ENCODE peak calls at places on chromosomes 13 and 19, in six cellular contexts. N is GM23248; K is osteoblast; R is CD8-positive, alpha-beta T cell; V is lung; D is left ventricle myocardium inferior. F is an unnamed sample.

GRCh38 chr13:109427148-109427547 is 359.2 kb downstream of the IRS2 start:
- DNase-seq in R (no peak), K (no peak), N (peak; percentile 16), V (no peak), D (no peak), F (no peak)

GRCh38 chr13:74273591-74273990 is 139.4 kb upstream of the KLF12 start:
- DNase-seq in N (peak; percentile 2), D (no peak), R (no peak), K (no peak), V (no peak), F (no peak)

GRCh38 chr19:4991538-4991937 is 22.6 kb downstream of the KDM4B start:
- DNase-seq in N (no peak), D (no peak), R (no peak), K (no peak), V (no peak), F (no peak)

GRCh38 chr13:113897161-113897560 is 33.3 kb upstream of the GAS6 start:
- DNase-seq in D (no peak), V (peak; percentile 27), K (peak; percentile 96), R (no peak), N (peak; percentile 98), F (peak; percentile 2)

GRCh38 chr13:40102854-40103253 is 447.4 kb downstream of the COG6 start:
- DNase-seq in N (peak; percentile 96), D (no peak), R (peak; percentile 18), V (no peak), K (peak; percentile 55), F (no peak)

GRCh38 chr19:41376241-41376997 is at the start of gene TMEM91:
- DNase-seq in V (peak; percentile 59), R (no peak), D (peak; percentile 33), K (peak; percentile 88), N (peak; percentile 63), F (no peak)

GRCh38 chr13:46170687-46171086 is 11.3 kb downstream of the LCP1 start:
- DNase-seq in R (peak; percentile 36), V (no peak), K (no peak), D (no peak), N (no peak), F (no peak)

GRCh38 chr13:73060251-73061160 is 1.7 kb downstream of the KLF5 start:
- DNase-seq in V (no peak), D (no peak), R (no peak), N (peak; percentile 90), K (peak; percentile 94), F (no peak)

GRCh38 chr19:4649392-4650094 is 10.2 kb downstream of the TNFAIP8L1 start:
- DNase-seq in R (no peak), D (no peak), V (no peak), N (no peak), K (peak; percentile 32), F (no peak)

DNA sequence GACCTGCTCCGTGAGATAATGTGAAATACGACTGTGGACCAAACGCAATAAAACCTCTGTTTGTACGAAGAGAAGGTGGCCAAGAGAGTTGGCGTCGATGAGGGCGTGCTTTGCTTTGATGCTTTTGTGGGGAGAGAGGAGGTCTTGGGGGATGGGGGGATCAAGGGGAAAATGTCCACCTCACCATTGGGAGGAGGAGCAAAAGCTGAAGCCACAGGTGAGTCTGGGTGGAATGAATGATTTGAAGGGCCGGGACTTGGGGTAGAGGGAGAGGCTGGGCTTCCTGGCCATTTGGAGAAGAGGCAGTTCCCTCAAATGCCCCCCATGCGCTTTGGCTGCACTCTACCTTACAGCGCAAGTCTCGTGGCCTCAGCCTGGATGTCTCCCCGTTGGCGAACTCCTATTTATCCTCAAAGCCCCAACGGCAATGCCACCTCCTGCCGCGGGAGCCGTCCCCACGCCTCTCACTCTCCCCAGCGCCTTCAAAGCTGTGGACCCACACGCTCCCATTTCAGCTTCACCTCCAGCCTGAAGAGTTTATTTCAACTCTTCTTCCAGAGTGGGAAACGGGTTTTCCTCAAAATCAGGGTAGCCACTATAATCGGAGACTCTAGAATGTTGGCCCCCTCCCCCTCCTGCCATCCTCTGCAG is 787 bp upstream of the ABCA7 start:
- DNase-seq in N (peak; percentile 45), D (no peak), R (no peak), K (no peak), V (no peak), F (peak; percentile 28)
- H3K27ac ChIP-seq in N (peak overlapping the region; percentile 21), D (peak overlapping the region; percentile 75), R (no peak overlapping the region), K (no peak overlapping the region), V (peak overlapping the region; percentile 36), F (peak overlapping the region; percentile 89)

GRCh38 chr13:26017932-26018690 is 33.7 kb downstream of the SHISA2 start:
- DNase-seq in R (no peak), N (peak; percentile 26), V (no peak), D (no peak), K (no peak), F (no peak)
- H3K4me1 ChIP-seq in R (peaks cover 18% of the 10 kb centered on the region), N (peaks cover 45% of the 10 kb centered on the region), V (no peaks in the 10 kb centered on the region), D (peaks cover 56% of the 10 kb centered on the region), K (peaks cover 33% of the 10 kb centered on the region), F (no peaks in the 10 kb centered on the region)

DNA sequence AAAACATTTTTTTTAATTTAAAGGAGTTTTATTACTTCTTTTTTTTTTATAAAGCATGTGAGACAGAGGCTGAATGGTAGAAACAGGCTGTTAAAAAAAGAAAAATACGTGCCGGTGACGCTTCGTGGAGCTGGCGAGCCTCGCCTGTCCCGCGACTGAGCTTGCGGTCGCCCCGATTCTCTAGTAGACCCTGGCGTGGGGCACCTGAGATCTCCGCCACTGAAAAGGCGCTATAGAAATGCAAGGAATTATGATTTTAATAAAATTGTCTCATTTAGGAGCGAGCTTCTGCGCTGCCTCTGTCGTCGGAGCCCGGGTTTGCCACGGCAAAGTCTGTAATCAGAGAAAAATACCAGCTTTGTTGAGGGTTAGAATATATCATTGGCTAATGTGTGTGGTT is 18.4 kb downstream of the NFIX start:
- DNase-seq in V (no peak), N (peak; percentile 66), R (no peak), K (peak; percentile 87), D (no peak), F (no peak)
- H3K27ac ChIP-seq in V (peak overlapping the region; percentile 87), N (peak overlapping the region; percentile 99), R (no peak overlapping the region), K (peak overlapping the region; percentile 98), D (peak overlapping the region; percentile 94), F (no peak overlapping the region)

GRCh38 chr13:98481511-98481951 is 95.4 kb downstream of the STK24 start:
- DNase-seq in K (no peak), N (no peak), R (no peak), V (no peak), D (no peak), F (no peak)
- H3K4me1 ChIP-seq in K (peaks cover 64% of the 10 kb centered on the region), N (peaks cover 40% of the 10 kb centered on the region), R (peaks cover 45% of the 10 kb centered on the region), V (peaks cover 29% of the 10 kb centered on the region), D (peaks cover 98% of the 10 kb centered on the region), F (peaks cover 17% of the 10 kb centered on the region)

GRCh38 chr13:35724480-35724879 is 248.0 kb upstream of the MAB21L1 start:
- DNase-seq in R (no peak), N (peak; percentile 46), K (peak; percentile 76), D (no peak), V (no peak), F (no peak)

GRCh38 chr13:35720690-35721554 is 244.4 kb upstream of the MAB21L1 start:
- DNase-seq in N (peak; percentile 75), K (peak; percentile 88), V (peak; percentile 51), R (no peak), D (no peak), F (no peak)

GRCh38 chr13:35723061-35723461 is 246.6 kb upstream of the MAB21L1 start:
- DNase-seq in N (peak; percentile 48), V (no peak), D (no peak), R (no peak), K (peak; percentile 11), F (no peak)

GRCh38 chr13:35723820-35724219 is 247.3 kb upstream of the MAB21L1 start:
- DNase-seq in K (peak; percentile 30), D (peak; percentile 47), N (peak; percentile 79), V (no peak), R (no peak), F (no peak)

GRCh38 chr13:35722438-35723060 is 246.1 kb upstream of the MAB21L1 start:
- DNase-seq in R (no peak), V (no peak), D (no peak), K (no peak), N (no peak), F (no peak)
- H3K27ac ChIP-seq in R (no peak overlapping the region), V (no peak overlapping the region), D (peak overlapping the region; percentile 88), K (no peak overlapping the region), N (peak overlapping the region; percentile 46), F (no peak overlapping the region)

GRCh38 chr13:50524540-50524939 is 319.0 kb downstream of the DLEU7 start:
- DNase-seq in R (no peak), D (no peak), V (no peak), N (no peak), K (no peak), F (no peak)
- H3K4me1 ChIP-seq in R (no peaks in the 10 kb centered on the region), D (peaks cover 62% of the 10 kb centered on the region), V (peaks cover 20% of the 10 kb centered on the region), N (peaks cover 30% of the 10 kb centered on the region), K (peaks cover 41% of the 10 kb centered on the region), F (peaks cover 22% of the 10 kb centered on the region)

GRCh38 chr13:101429733-101430132 is 13.4 kb upstream of the NALCN start:
- DNase-seq in V (no peak), D (no peak), K (no peak), N (no peak), R (no peak), F (no peak)

GRCh38 chr13:101425156-101425471 is 8.8 kb upstream of the NALCN start:
- DNase-seq in D (no peak), R (no peak), K (no peak), N (no peak), V (no peak), F (no peak)

GRCh38 chr13:101425623-101426022 is 9.3 kb upstream of the NALCN start:
- DNase-seq in D (no peak), N (no peak), R (no peak), V (no peak), K (no peak), F (no peak)

GRCh38 chr13:101423872-101424271 is 7.6 kb upstream of the NALCN start:
- DNase-seq in V (no peak), K (no peak), N (no peak), D (no peak), R (no peak), F (no peak)

DNA sequence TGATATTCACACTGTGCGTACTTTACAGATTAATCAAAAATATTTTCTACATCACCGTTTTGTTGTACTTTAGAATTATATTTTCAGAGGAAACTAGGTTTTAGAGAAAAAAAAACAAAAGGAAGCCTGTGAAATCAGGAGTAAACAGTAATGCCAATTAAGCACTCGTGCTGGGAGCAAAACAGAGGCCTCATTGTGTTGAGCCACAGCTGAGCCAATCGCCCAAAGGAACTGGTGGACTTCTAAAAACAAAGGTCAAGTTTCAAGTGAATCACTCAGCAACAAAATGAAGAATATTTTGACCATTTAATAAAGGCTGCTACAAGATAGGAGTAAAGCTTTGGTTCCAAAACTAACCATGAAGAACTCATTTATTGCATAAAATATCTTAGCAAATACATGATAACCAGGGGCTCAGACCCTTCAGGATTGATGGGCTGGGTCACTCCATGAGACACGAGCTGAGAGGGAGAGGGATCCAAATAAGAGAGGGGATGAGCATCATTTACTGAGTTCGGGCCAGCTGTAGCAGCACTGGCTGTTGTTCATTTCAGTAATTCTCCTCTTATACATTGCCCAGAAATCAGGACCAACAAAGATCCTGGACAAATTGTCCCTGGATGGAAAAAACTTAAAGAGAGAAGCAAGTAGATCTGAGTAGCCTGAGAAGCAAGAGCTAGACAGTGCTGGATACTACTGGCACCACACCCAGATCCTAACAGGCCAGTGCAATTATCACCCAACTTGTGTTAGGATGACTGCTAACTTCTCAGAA is 8.3 kb upstream of the NALCN start:
- DNase-seq in K (no peak), V (no peak), R (no peak), D (no peak), N (peak; percentile 45), F (no peak)
- H3K27ac ChIP-seq in K (no peak overlapping the region), V (no peak overlapping the region), R (no peak overlapping the region), D (peak overlapping the region; percentile 31), N (no peak overlapping the region), F (no peak overlapping the region)